ENCODE peak calls at places on chromosomes 16 and 17, in five cellular contexts. N, D, J, P and S are unnamed samples.

GRCh38 chr17:15091825-15092224 is 173.3 kb downstream of the PMP22 start:
- DNase-seq in P (no peak), J (no peak), D (no peak), N (no peak), S (no peak)

GRCh38 chr16:11914759-11915643 is 755 bp downstream of the GSPT1 start:
- DNase-seq in P (peak), D (peak), N (peak), J (peak), S (no peak)

GRCh38 chr17:48566717-48567116 is 11.4 kb downstream of the HOXB4 start:
- DNase-seq in P (no peak), D (no peak), J (no peak), N (no peak), S (no peak)

GRCh38 chr17:40374965-40375498 is 10.5 kb upstream of the GJD3 start:
- DNase-seq in N (peak), D (peak), P (no peak), J (no peak), S (no peak)

GRCh38 chr16:80924372-80924978 is 82.2 kb downstream of the CMC2 start:
- DNase-seq in D (no peak), N (peak), J (peak), P (peak), S (no peak)

GRCh38 chr17:72380737-72381136 is 259.9 kb downstream of the SOX9 start:
- DNase-seq in J (no peak), D (no peak), N (no peak), P (no peak), S (no peak)

GRCh38 chr16:71781741-71782140 is 26.9 kb downstream of the AP1G1 start:
- DNase-seq in D (no peak), J (peak), N (no peak), P (no peak), S (no peak)

GRCh38 chr17:57468932-57469775 is 212.8 kb downstream of the MSI2 start:
- DNase-seq in N (no peak), D (no peak), J (no peak), P (no peak), S (no peak)

GRCh38 chr17:12744298-12744697 is 45.0 kb upstream of the ARHGAP44 start:
- DNase-seq in N (no peak), J (no peak), D (no peak), P (peak), S (no peak)

GRCh38 chr17:77476920-77477805 is 336.4 kb downstream of the SEC14L1 start:
- DNase-seq in N (peak), D (no peak), J (peak), P (peak), S (peak)

GRCh38 chr17:48500435-48501426 is 30.1 kb downstream of the HOXB1 start:
- DNase-seq in J (no peak), N (no peak), D (no peak), P (no peak), S (no peak)

GRCh38 chr16:48117217-48118105 is 38.3 kb downstream of the ABCC12 start:
- DNase-seq in D (peak), J (no peak), N (peak), P (peak), S (no peak)
- TF ChIP-seq CTCF in D (peak), J (peak), N (peak), P (peak), S (peak)

GRCh38 chr17:60135160-60135950 is 14.4 kb upstream of the CA4 start:
- DNase-seq in P (peak), J (peak), D (peak), N (peak), S (peak)
- TF ChIP-seq CTCF in P (no peak), J (no peak), D (no peak), N (no peak), S (no peak)

DNA sequence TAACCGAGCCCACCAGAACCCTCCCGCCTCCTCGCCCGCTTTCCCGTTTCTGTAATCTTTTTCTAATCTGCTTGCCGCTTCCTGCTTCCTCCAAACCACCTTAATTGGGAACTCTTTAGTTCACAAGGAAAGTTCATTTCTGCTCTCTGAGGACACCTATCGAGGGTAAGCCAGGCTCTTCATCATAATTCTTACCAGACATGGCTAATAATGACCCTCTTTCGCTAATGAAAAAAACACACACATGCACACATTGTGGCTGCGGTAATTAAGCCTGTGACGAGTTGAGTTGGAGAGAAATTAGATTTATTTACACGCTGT is 100.7 kb downstream of the ZNF423 start:
- DNase-seq in P (peak), N (no peak), D (no peak), J (no peak), S (peak)
- TF ChIP-seq CTCF in P (peak), N (no peak), D (peak), J (peak), S (peak)

GRCh38 chr16:77499373-77500285 is 64.8 kb upstream of the ADAMTS18 start:
- DNase-seq in D (no peak), P (no peak), N (peak), J (no peak), S (no peak)
- TF ChIP-seq CTCF in D (no peak), P (no peak), N (no peak), J (no peak), S (no peak)

GRCh38 chr17:17751996-17752821 is 71.0 kb downstream of the RAI1 start:
- DNase-seq in P (peak), N (peak), J (peak), D (peak), S (peak)
- TF ChIP-seq CTCF in P (no peak), N (no peak), J (peak), D (peak), S (peak)